ENCODE peak calls at places on chromosomes 4 and X, in ten cellular contexts. N is SK-N-SH; L is naive thymus-derived CD4-positive, alpha-beta T cell; W is PC-3; S is left lung; P is body of pancreas; U is CD8-positive, alpha-beta T cell; O is psoas muscle; F is GM23248; Z is BJ. J is an unnamed sample. For H3K36me3, the result is how much of the 10 kb centered on the place peaks cover.

GRCh38 chrX:1388651-1389050 is 3.3 kb downstream of the SLC25A6 start:
- DNase-seq in O (no peak), Z (no peak), S (peak), L (no peak), W (no peak), F (no peak), N (no peak), P (no peak), U (no peak), J (no peak)

GRCh38 chr4:168480991-168481588 is 798 bp upstream of the DDX60L start:
- DNase-seq in F (peak), Z (peak), L (peak), O (no peak), N (peak), W (peak), U (peak), S (no peak), P (peak), J (no peak)

GRCh38 chr4:119632216-119632615 is 3.6 kb upstream of the PDE5A start:
- DNase-seq in U (no peak), N (no peak), O (no peak), Z (no peak), W (peak), F (peak), L (no peak), P (no peak), S (no peak), J (no peak)

GRCh38 chrX:18424482-18425198 is 768 bp upstream of the CDKL5 start:
- DNase-seq in P (peak), O (no peak), S (no peak), Z (no peak), N (peak), L (peak), W (peak), F (peak), U (peak), J (no peak)

GRCh38 chr4:101621120-101621519 is 169.4 kb upstream of the BANK1 start:
- DNase-seq in L (no peak), N (no peak), S (no peak), P (no peak), U (no peak), W (no peak), O (no peak), F (peak), Z (peak), J (no peak)

GRCh38 chr4:36088542-36088941 is 155.8 kb downstream of the ARAP2 start:
- DNase-seq in N (no peak), Z (no peak), U (no peak), F (no peak), W (no peak), O (no peak), S (no peak), L (no peak), P (no peak), J (no peak)

GRCh38 chrX:154321624-154322023 is 26.0 kb downstream of the TKTL1 start:
- DNase-seq in W (no peak), P (no peak), F (peak), U (no peak), N (no peak), Z (no peak), O (no peak), S (no peak), L (no peak), J (no peak)

GRCh38 chrX:16212436-16212835 is 45.2 kb downstream of the MAGEB17 start:
- DNase-seq in L (no peak), F (peak), W (peak), O (no peak), S (no peak), Z (no peak), N (peak), U (no peak), P (peak), J (no peak)

GRCh38 chrX:106894392-106894909 is 8.7 kb downstream of the RIPPLY1 start:
- DNase-seq in L (peak), U (peak), P (peak), N (peak), W (peak), O (peak), S (peak), F (peak), Z (no peak), J (no peak)

GRCh38 chrX:7446815-7447214 is 298.9 kb upstream of the PUDP start:
- DNase-seq in O (no peak), W (peak), U (no peak), N (no peak), P (no peak), L (no peak), S (no peak), F (no peak), Z (no peak), J (no peak)

GRCh38 chrX:107773206-107773605 is 2.4 kb downstream of the TSC22D3 start:
- DNase-seq in S (no peak), U (no peak), Z (no peak), L (no peak), F (no peak), N (no peak), P (peak), W (no peak), O (no peak), J (no peak)

GRCh38 chr4:178205826-178206225 is 763.6 kb upstream of the AGA start:
- DNase-seq in P (no peak), L (no peak), U (no peak), F (no peak), Z (no peak), W (peak), S (no peak), N (no peak), O (no peak), J (no peak)

GRCh38 chr4:148081745-148082144 is 349.9 kb downstream of the ARHGAP10 start:
- DNase-seq in U (no peak), O (no peak), P (no peak), Z (no peak), L (no peak), F (no peak), S (no peak), N (no peak), W (no peak), J (no peak)

GRCh38 chrX:129769467-129770154 is 10.1 kb upstream of the SASH3 start:
- DNase-seq in N (no peak), L (peak), U (peak), S (no peak), O (no peak), Z (no peak), P (peak), F (no peak), W (no peak), J (peak)

GRCh38 chrX:25344191-25344936 is 328.6 kb upstream of the ARX start:
- DNase-seq in O (no peak), P (no peak), S (no peak), L (no peak), W (no peak), F (no peak), Z (no peak), U (no peak), N (no peak), J (no peak)

GRCh38 chrX:147565239-147565638 is 346.5 kb upstream of the FMR1 start:
- DNase-seq in Z (no peak), U (no peak), O (no peak), W (peak), S (no peak), N (no peak), F (peak), P (no peak), L (no peak), J (no peak)

GRCh38 chr4:82898322-82899243 is 2.0 kb upstream of the THAP9 start:
- DNase-seq in O (no peak), Z (peak), N (no peak), P (peak), F (peak), S (no peak), L (no peak), W (peak), U (no peak), J (no peak)

GRCh38 chr4:86961605-86962295 is 26.9 kb downstream of the AFF1 start:
- DNase-seq in N (no peak), F (peak), Z (no peak), O (no peak), U (no peak), S (no peak), L (peak), P (peak), W (no peak), J (no peak)

GRCh38 chr4:110059556-110060191 is 138.7 kb downstream of the ELOVL6 start:
- DNase-seq in F (peak), S (no peak), W (peak), O (no peak), U (no peak), P (no peak), L (no peak), Z (no peak), N (no peak), J (no peak)

GRCh38 chr4:83139514-83140156 is 25.1 kb upstream of the PLAC8 start:
- DNase-seq in S (no peak), O (no peak), U (no peak), Z (no peak), F (no peak), L (no peak), N (no peak), W (no peak), P (no peak), J (no peak)

GRCh38 chr4:181148470-181148869 is 1094.7 kb upstream of the TENM3 start:
- DNase-seq in U (no peak), O (no peak), N (peak), W (no peak), S (no peak), P (no peak), F (no peak), L (no peak), Z (no peak), J (no peak)

GRCh38 chrX:69493193-69493592 is 10.9 kb upstream of the NALF2 start:
- DNase-seq in Z (no peak), F (peak), P (peak), N (peak), S (no peak), L (peak), O (no peak), W (peak), U (no peak), J (no peak)

GRCh38 chrX:137387646-137388045 is 178.3 kb upstream of the ZIC3 start:
- DNase-seq in N (no peak), W (no peak), F (no peak), U (no peak), O (no peak), L (no peak), Z (no peak), S (no peak), P (no peak), J (no peak)

GRCh38 chr4:94127707-94128328 is 79.8 kb upstream of the SMARCAD1 start:
- DNase-seq in N (peak), W (peak), U (no peak), S (no peak), F (peak), O (no peak), L (no peak), P (no peak), Z (no peak), J (no peak)

GRCh38 chr4:106365613-106366012 is 3.0 kb downstream of the GIMD1 start:
- DNase-seq in W (peak), O (no peak), P (no peak), F (peak), S (no peak), L (no peak), U (no peak), Z (peak), N (no peak), J (no peak)

GRCh38 chrX:123425904-123426303 is 241.8 kb downstream of the GRIA3 start:
- DNase-seq in P (no peak), L (no peak), S (no peak), O (no peak), N (no peak), W (peak), F (peak), Z (no peak), U (no peak), J (no peak)

GRCh38 chr4:185282968-185283367 is 73.6 kb downstream of the SNX25 start:
- DNase-seq in U (no peak), O (no peak), N (no peak), W (peak), S (peak), P (no peak), L (no peak), Z (no peak), F (peak), J (no peak)

GRCh38 chr4:132642196-132642817 is 506.8 kb upstream of the PCDH10 start:
- DNase-seq in N (peak), L (no peak), W (peak), Z (no peak), S (no peak), F (peak), U (no peak), P (peak), O (no peak), J (no peak)

GRCh38 chr4:3791910-3792542 is 25.8 kb downstream of the ADRA2C start:
- DNase-seq in U (no peak), W (peak), O (no peak), L (no peak), N (no peak), S (no peak), P (peak), Z (no peak), F (peak), J (no peak)

GRCh38 chr4:777520-778262 is 48.2 kb downstream of the CPLX1 start:
- DNase-seq in N (no peak), U (no peak), Z (no peak), W (no peak), L (no peak), P (no peak), S (no peak), F (no peak), O (no peak), J (no peak)

GRCh38 chr4:773214-773613 is 52.7 kb downstream of the CPLX1 start:
- DNase-seq in F (no peak), U (no peak), L (no peak), Z (no peak), P (no peak), W (no peak), O (no peak), N (no peak), S (no peak), J (no peak)

GRCh38 chr4:779555-779954 is 46.4 kb downstream of the CPLX1 start:
- DNase-seq in L (no peak), U (no peak), N (no peak), O (no peak), Z (no peak), F (no peak), P (no peak), W (no peak), S (no peak), J (no peak)

GRCh38 chr4:780730-781492 is 45.0 kb downstream of the CPLX1 start:
- DNase-seq in U (no peak), P (no peak), N (peak), O (no peak), L (no peak), Z (no peak), W (no peak), F (peak), S (no peak), J (no peak)

DNA sequence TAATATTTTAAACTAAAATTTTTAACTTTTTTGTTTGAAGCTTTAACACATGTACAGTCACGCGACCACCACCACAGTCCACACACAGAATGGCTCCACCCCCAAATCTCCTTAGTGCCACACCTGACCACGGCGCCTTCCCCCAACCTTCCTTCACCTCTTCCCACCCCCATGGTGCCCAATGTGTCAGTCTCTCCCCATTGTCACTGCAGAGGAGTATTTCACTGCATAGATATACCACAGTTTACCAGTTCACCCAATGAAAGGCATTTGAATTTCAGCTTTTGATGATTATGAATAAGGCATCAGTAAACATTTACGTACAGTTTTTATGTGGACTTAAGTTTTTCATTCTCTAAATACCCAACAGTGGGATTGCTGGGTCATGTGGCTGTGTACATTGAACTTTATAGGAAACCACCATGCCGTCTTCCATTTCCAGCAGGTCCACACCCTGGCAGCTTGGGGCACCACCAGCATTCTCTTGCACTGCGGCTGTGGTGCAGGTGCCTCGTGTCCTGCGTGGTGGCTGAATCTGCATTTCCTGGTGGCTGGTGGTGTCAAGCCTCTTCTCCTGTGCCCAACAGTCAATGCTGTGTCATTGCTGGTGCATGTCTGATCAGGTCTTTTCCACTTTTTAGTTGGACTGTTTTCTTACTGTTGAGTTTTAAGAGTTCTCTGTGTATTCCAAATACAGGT is 49.0 kb downstream of the CPLX1 start:
- DNase-seq in W (no peak), L (no peak), N (no peak), O (no peak), U (no peak), Z (no peak), F (no peak), P (no peak), S (no peak), J (no peak)
- H3K36me3 ChIP-seq in W (under half), L (under half), N (under half), O (under half), U (under half), Z (under half), F (under half), P (under half), S (half or more), J (under half)

GRCh38 chrX:149497626-149498025 is 7.5 kb downstream of the IDS start:
- DNase-seq in F (peak), U (no peak), W (peak), N (no peak), S (no peak), Z (peak), P (no peak), L (no peak), O (no peak), J (no peak)

GRCh38 chrX:149493567-149494562 is 11.2 kb downstream of the IDS start:
- DNase-seq in N (no peak), P (no peak), O (no peak), Z (no peak), S (peak), F (peak), W (peak), U (no peak), L (no peak), J (no peak)

GRCh38 chrX:149494844-149495565 is 10.1 kb downstream of the IDS start:
- DNase-seq in L (no peak), F (no peak), O (no peak), S (no peak), N (no peak), U (no peak), Z (no peak), P (no peak), W (peak), J (no peak)

GRCh38 chrX:149497054-149497453 is 8.1 kb downstream of the IDS start:
- DNase-seq in O (no peak), P (no peak), F (no peak), U (no peak), S (no peak), W (no peak), L (no peak), N (no peak), Z (no peak), J (no peak)

GRCh38 chrX:149495573-149496071 is 9.5 kb downstream of the IDS start:
- DNase-seq in Z (peak), U (no peak), W (peak), L (no peak), O (peak), F (peak), N (no peak), S (peak), P (peak), J (no peak)
- H3K36me3 ChIP-seq in Z (under half), U (under half), W (half or more), L (under half), O (half or more), F (under half), N (under half), S (half or more), P (under half), J (under half)

GRCh38 chrX:131975851-131976250 is 47.3 kb upstream of the STK26 start:
- DNase-seq in S (no peak), F (no peak), O (no peak), L (no peak), N (no peak), W (no peak), Z (no peak), P (no peak), U (no peak), J (no peak)

GRCh38 chrX:131979116-131979515 is 44.0 kb upstream of the STK26 start:
- DNase-seq in F (no peak), O (no peak), L (no peak), N (no peak), U (no peak), S (no peak), P (no peak), Z (no peak), W (no peak), J (no peak)

GRCh38 chrX:131977619-131978018 is 45.5 kb upstream of the STK26 start:
- DNase-seq in O (no peak), S (no peak), Z (no peak), N (no peak), F (peak), U (no peak), W (peak), L (no peak), P (no peak), J (no peak)
- H3K36me3 ChIP-seq in O (under half), S (under half), Z (under half), N (under half), F (under half), U (under half), W (under half), L (under half), P (under half), J (under half)

DNA sequence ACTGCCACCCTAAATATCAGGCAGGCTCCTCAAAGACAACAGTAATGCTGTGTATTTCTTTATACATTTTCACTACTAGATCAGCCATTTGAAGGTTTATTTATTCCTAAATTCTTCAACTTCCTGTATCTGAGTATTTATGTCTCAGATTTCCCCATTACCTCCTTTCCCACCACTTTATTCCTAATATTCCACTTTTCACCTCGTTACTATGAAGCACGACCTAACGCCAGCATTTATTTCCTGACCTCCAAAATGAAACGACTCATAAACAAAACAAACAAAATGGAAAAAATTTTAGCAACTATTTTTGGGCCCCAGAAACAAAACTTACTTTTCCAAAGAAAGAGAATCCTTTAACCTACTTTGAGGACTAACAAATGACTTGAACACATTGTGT is 69.6 kb downstream of the MAML3 start:
- DNase-seq in N (no peak), W (no peak), L (no peak), F (no peak), P (no peak), Z (no peak), U (no peak), O (no peak), S (no peak), J (no peak)
- H3K36me3 ChIP-seq in N (under half), W (under half), L (under half), F (under half), P (under half), Z (under half), U (under half), O (under half), S (under half), J (under half)

GRCh38 chrX:40072246-40072645 is 25.5 kb downstream of the BCOR start:
- DNase-seq in Z (no peak), F (no peak), L (no peak), U (no peak), O (no peak), S (no peak), W (no peak), P (no peak), N (no peak), J (no peak)
- H3K36me3 ChIP-seq in Z (under half), F (under half), L (under half), U (under half), O (half or more), S (half or more), W (under half), P (under half), N (under half), J (under half)

GRCh38 chrX:2596050-2596449 is 95.0 kb upstream of the CD99 start:
- DNase-seq in Z (no peak), W (peak), S (no peak), U (no peak), O (no peak), F (no peak), N (no peak), L (no peak), P (no peak), J (no peak)

GRCh38 chrX:2592279-2592678 is 91.5 kb upstream of the DHRSX start:
- DNase-seq in L (no peak), Z (no peak), S (no peak), O (no peak), P (no peak), U (no peak), N (no peak), W (peak), F (no peak), J (no peak)

GRCh38 chrX:2596856-2597255 is 94.2 kb upstream of the CD99 start:
- DNase-seq in L (no peak), W (no peak), Z (no peak), S (no peak), P (no peak), O (no peak), F (no peak), N (no peak), U (no peak), J (no peak)

GRCh38 chrX:2594491-2594890 is 93.7 kb upstream of the DHRSX start:
- DNase-seq in P (no peak), W (no peak), L (no peak), F (no peak), Z (no peak), U (no peak), O (no peak), S (no peak), N (no peak), J (no peak)

GRCh38 chrX:2595258-2595657 is 94.5 kb upstream of the DHRSX start:
- DNase-seq in O (no peak), S (no peak), L (no peak), P (no peak), N (no peak), U (no peak), F (peak), W (no peak), Z (peak), J (no peak)
- H3K36me3 ChIP-seq in O (under half), S (under half), L (under half), P (under half), N (under half), U (under half), F (under half), W (under half), Z (under half), J (under half)